ENCODE peak calls at places on chromosomes 13 and 19, in ten cellular contexts. Q is adrenal gland, A is transverse colon, I is ascending aorta, S is stomach, M is HAP-1, F is IMR-90, U is lower lobe of right lung, Z is HCT116, P is tibial artery. D is an unnamed sample.

GRCh38 chr13:58583961-58584360 is 952.4 kb downstream of the PCDH17 start:
- DNase-seq in I (no peak), U (no peak), A (no peak), M (no peak), S (no peak), Z (no peak), F (no peak), Q (no peak), P (no peak), D (no peak)

GRCh38 chr19:32181356-32181920 is 164.0 kb upstream of the ZNF507 start:
- DNase-seq in P (peak; percentile 40), Z (no peak), F (no peak), S (no peak), I (no peak), M (no peak), A (no peak), U (no peak), Q (no peak), D (no peak)

GRCh38 chr13:110278859-110279258 is 28.1 kb downstream of the COL4A1 start:
- DNase-seq in Q (no peak), Z (no peak), U (no peak), P (no peak), A (no peak), F (no peak), M (no peak), S (no peak), I (no peak), D (no peak)

GRCh38 chr19:2699413-2700142 is 2.9 kb downstream of the GNG7 start:
- DNase-seq in I (no peak), S (no peak), A (no peak), Q (no peak), F (no peak), U (no peak), Z (no peak), M (no peak), P (no peak), D (no peak)

GRCh38 chr19:30712428-30713151 is 340.4 kb downstream of the ZNF536 start:
- DNase-seq in F (no peak), Z (no peak), P (no peak), M (no peak), U (no peak), I (no peak), A (no peak), Q (no peak), S (no peak), D (no peak)

GRCh38 chr13:47903836-47904235 is 97.2 kb downstream of the SUCLA2 start:
- DNase-seq in A (no peak), Q (no peak), I (no peak), Z (no peak), U (no peak), M (no peak), P (no peak), S (no peak), F (peak; percentile 77), D (no peak)

GRCh38 chr19:2477732-2478191 is 1.8 kb downstream of the GADD45B start:
- DNase-seq in Z (no peak), I (no peak), P (peak; percentile 77), S (no peak), U (peak; percentile 55), M (peak; percentile 63), Q (peak; percentile 27), A (peak; percentile 54), F (peak; percentile 49), D (no peak)

GRCh38 chr19:12166596-12166995 is 3.7 kb downstream of the ZNF136 start:
- DNase-seq in S (no peak), Q (no peak), I (no peak), P (no peak), A (no peak), F (peak; percentile 67), U (no peak), M (no peak), Z (no peak), D (no peak)

GRCh38 chr13:34748078-34748477 is 194.0 kb upstream of the NBEA start:
- DNase-seq in Q (no peak), A (peak; percentile 13), U (peak; percentile 43), M (no peak), S (no peak), I (peak; percentile 62), Z (no peak), F (no peak), P (peak; percentile 64), D (no peak)

GRCh38 chr13:70923863-70924752 is 815.9 kb upstream of the KLHL1 start:
- DNase-seq in F (no peak), Z (no peak), S (no peak), I (no peak), U (no peak), P (peak; percentile 56), A (no peak), M (no peak), Q (no peak), D (no peak)

GRCh38 chr13:51125495-51126226 is 14.6 kb upstream of the C13orf42 start:
- DNase-seq in S (peak; percentile 53), U (peak; percentile 63), Z (peak; percentile 60), M (peak; percentile 79), Q (peak; percentile 48), A (peak; percentile 49), F (peak; percentile 54), P (no peak), I (no peak), D (peak; percentile 27)

GRCh38 chr13:27170521-27171243 is 929 bp downstream of the USP12 start:
- DNase-seq in Z (peak; percentile 8), S (peak; percentile 34), F (no peak), I (peak; percentile 67), M (peak; percentile 69), Q (peak; percentile 42), P (no peak), A (peak; percentile 49), U (peak; percentile 63), D (no peak)

GRCh38 chr19:29806098-29806866 is 5.5 kb upstream of the CCNE1 start:
- DNase-seq in Q (peak; percentile 69), I (no peak), U (peak; percentile 42), F (peak; percentile 44), Z (no peak), M (peak; percentile 61), A (no peak), S (no peak), P (peak; percentile 35), D (no peak)

GRCh38 chr19:863305-863620 is 3.8 kb downstream of the CFD start:
- DNase-seq in A (no peak), U (no peak), I (no peak), Z (no peak), S (no peak), F (no peak), Q (no peak), P (no peak), M (no peak), D (no peak)

GRCh38 chr13:110942248-110942981 is 27.5 kb upstream of the ANKRD10 start:
- DNase-seq in S (no peak), F (peak; percentile 44), Q (no peak), I (no peak), P (no peak), U (no peak), M (no peak), Z (no peak), A (no peak), D (no peak)

GRCh38 chr19:37977992-37978391 is 71.0 kb downstream of the SIPA1L3 start:
- DNase-seq in F (peak; percentile 99), I (no peak), M (peak; percentile 77), S (no peak), A (no peak), Q (no peak), Z (no peak), U (no peak), P (peak; percentile 15), D (no peak)

GRCh38 chr13:36038785-36039415 is 92.3 kb downstream of the DCLK1 start:
- DNase-seq in F (no peak), I (no peak), Z (no peak), Q (no peak), A (no peak), U (no peak), P (no peak), M (no peak), S (no peak), D (no peak)

GRCh38 chr19:13104848-13105646 is 2.4 kb upstream of the LYL1 start:
- DNase-seq in Q (no peak), U (peak; percentile 51), A (no peak), P (peak; percentile 70), S (no peak), F (no peak), Z (no peak), I (peak; percentile 67), M (no peak), D (no peak)

DNA sequence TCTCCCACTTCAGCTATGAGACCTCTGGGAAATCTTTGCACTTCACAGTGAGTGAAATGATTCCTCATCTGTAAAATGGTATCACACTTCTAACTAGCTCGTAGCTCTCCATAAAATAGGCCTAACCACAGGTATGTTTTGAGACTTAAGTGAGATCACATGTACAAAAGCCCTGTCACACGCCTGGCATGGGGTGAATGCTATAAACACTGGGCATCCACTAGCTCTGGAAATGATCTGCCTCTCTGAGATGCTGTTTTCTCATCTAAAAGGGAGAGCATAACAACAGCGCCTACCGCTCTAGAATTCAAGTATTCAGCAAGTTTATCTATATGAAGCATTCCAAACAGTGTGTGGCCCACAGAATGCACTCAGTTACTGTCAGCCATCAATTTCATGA is 2.2 kb downstream of the AKT2 start:
- DNase-seq in M (no peak), I (no peak), F (peak; percentile 22), A (no peak), Q (no peak), S (no peak), Z (no peak), U (no peak), P (no peak), D (no peak)
- H3K4me1 ChIP-seq in M (peaks cover 10% of the 10 kb centered on the region), I (peaks cover 45% of the 10 kb centered on the region), F (peaks cover 32% of the 10 kb centered on the region), A (peaks cover 47% of the 10 kb centered on the region), Q (peaks cover 34% of the 10 kb centered on the region), S (peaks cover 55% of the 10 kb centered on the region), Z (peaks cover 18% of the 10 kb centered on the region), U (peaks cover 69% of the 10 kb centered on the region), P (peaks cover 72% of the 10 kb centered on the region), D (peaks cover 60% of the 10 kb centered on the region)

DNA sequence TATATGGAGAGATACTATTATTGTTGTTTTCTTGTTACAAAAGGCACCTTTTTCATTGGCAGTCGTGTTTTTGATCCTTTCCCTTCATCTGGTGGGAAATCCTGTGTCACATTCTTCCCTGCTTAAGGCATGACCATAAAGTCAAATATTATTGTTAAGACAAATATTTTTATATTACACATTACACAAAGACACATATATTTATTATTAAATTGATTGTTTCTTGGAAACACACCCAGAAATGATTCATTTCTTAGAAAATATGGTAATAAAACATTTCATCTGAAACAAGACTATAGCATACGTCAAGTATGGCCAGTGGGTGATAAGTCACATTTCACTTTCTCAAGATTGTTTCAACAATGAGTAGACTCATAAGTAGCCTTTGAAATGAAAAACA is 77.3 kb downstream of the KCTD12 start:
- DNase-seq in U (no peak), S (no peak), Z (no peak), P (no peak), M (no peak), A (no peak), F (peak; percentile 31), I (no peak), Q (no peak), D (no peak)
- H3K4me1 ChIP-seq in U (peaks cover 21% of the 10 kb centered on the region), S (no peaks in the 10 kb centered on the region), Z (no peaks in the 10 kb centered on the region), P (peaks cover 6% of the 10 kb centered on the region), M (no peaks in the 10 kb centered on the region), A (no peaks in the 10 kb centered on the region), F (peaks cover 1% of the 10 kb centered on the region), I (peaks cover 5% of the 10 kb centered on the region), Q (no peaks in the 10 kb centered on the region), D (no peaks in the 10 kb centered on the region)

GRCh38 chr19:6787393-6787792 is 14.9 kb downstream of the VAV1 start:
- DNase-seq in M (no peak), U (no peak), A (no peak), F (no peak), Q (no peak), P (no peak), S (no peak), Z (no peak), I (no peak), D (no peak)
- H3K4me1 ChIP-seq in M (no peaks in the 10 kb centered on the region), U (no peaks in the 10 kb centered on the region), A (no peaks in the 10 kb centered on the region), F (no peaks in the 10 kb centered on the region), Q (no peaks in the 10 kb centered on the region), P (no peaks in the 10 kb centered on the region), S (no peaks in the 10 kb centered on the region), Z (peaks cover 5% of the 10 kb centered on the region), I (no peaks in the 10 kb centered on the region), D (peaks cover 12% of the 10 kb centered on the region)

GRCh38 chr19:45102481-45102880 is 9.5 kb downstream of the PPP1R37 start:
- DNase-seq in U (no peak), F (no peak), Z (no peak), S (no peak), Q (no peak), I (no peak), P (no peak), M (no peak), A (no peak), D (no peak)
- H3K4me1 ChIP-seq in U (peaks cover 50% of the 10 kb centered on the region), F (peaks cover 39% of the 10 kb centered on the region), Z (peaks cover 12% of the 10 kb centered on the region), S (peaks cover 81% of the 10 kb centered on the region), Q (peaks cover 51% of the 10 kb centered on the region), I (peaks cover 6% of the 10 kb centered on the region), P (peaks cover 20% of the 10 kb centered on the region), M (no peaks in the 10 kb centered on the region), A (peaks cover 20% of the 10 kb centered on the region), D (peaks cover 42% of the 10 kb centered on the region)